ENCODE peak calls at places on chromosomes 5 and 9, in five cellular contexts. One of them, this sample, is unnamed.

GRCh38 chr5:53249529-53249928 is 140.0 kb upstream of the MOCS2 start:
- DNase-seq in Calu3: no peak
- DNase-seq in amniotic stem cell: peak; percentile 70
- DNase-seq in fibroblast of mammary gland: peak; percentile 94
- DNase-seq in kidney epithelial cell: peak; percentile 56
- DNase-seq in this sample: peak; percentile 69

GRCh38 chr5:18850159-18850558 is 1137.8 kb downstream of the CDH18 start:
- DNase-seq in Calu3: no peak
- DNase-seq in amniotic stem cell: no peak
- DNase-seq in fibroblast of mammary gland: no peak
- DNase-seq in kidney epithelial cell: no peak
- DNase-seq in this sample: no peak

GRCh38 chr5:85049020-85049419 is 664.3 kb upstream of the EDIL3 start:
- DNase-seq in Calu3: peak; percentile 6
- DNase-seq in amniotic stem cell: peak; percentile 77
- DNase-seq in fibroblast of mammary gland: peak; percentile 37
- DNase-seq in kidney epithelial cell: peak; percentile 2
- DNase-seq in this sample: no peak

GRCh38 chr5:6686916-6687409 is 26.3 kb upstream of the TENT4A start:
- DNase-seq in Calu3: no peak
- DNase-seq in amniotic stem cell: peak; percentile 4
- DNase-seq in fibroblast of mammary gland: peak; percentile 54
- DNase-seq in kidney epithelial cell: no peak
- DNase-seq in this sample: no peak

GRCh38 chr5:15376088-15376487 is 123.9 kb upstream of the FBXL7 start:
- DNase-seq in Calu3: no peak
- DNase-seq in amniotic stem cell: no peak
- DNase-seq in fibroblast of mammary gland: no peak
- DNase-seq in kidney epithelial cell: no peak
- DNase-seq in this sample: no peak

GRCh38 chr9:40884072-40884901 is 244.2 kb downstream of the FOXD4L6 start:
- DNase-seq in Calu3: no peak
- DNase-seq in amniotic stem cell: no peak
- DNase-seq in fibroblast of mammary gland: no peak
- DNase-seq in kidney epithelial cell: no peak
- DNase-seq in this sample: no peak

GRCh38 chr9:91951944-91952520 is 2.0 kb upstream of the ROR2 start:
- DNase-seq in Calu3: no peak
- DNase-seq in amniotic stem cell: no peak
- DNase-seq in fibroblast of mammary gland: peak; percentile 89
- DNase-seq in kidney epithelial cell: no peak
- DNase-seq in this sample: no peak

GRCh38 chr5:96492654-96493053 is 59.6 kb upstream of the PCSK1 start:
- DNase-seq in Calu3: no peak
- DNase-seq in amniotic stem cell: no peak
- DNase-seq in fibroblast of mammary gland: peak; percentile 63
- DNase-seq in kidney epithelial cell: no peak
- DNase-seq in this sample: no peak